ENCODE peak calls at places on chromosomes 7 and 10, in nine cellular contexts. P is WERI-Rb-1, X is neuronal stem cell, C is endothelial cell of umbilical vein, V is pancreas, Y is esophagus squamous epithelium, H is transverse colon, B is IMR-90, A is PC-3. M is an unnamed sample. For H3K27me3, the result is how much of the 10 kb centered on the place peaks cover.

GRCh38 chr7:101510297-101510696 is 118.8 kb downstream of the MYL10 start:
- DNase-seq in A (no peak), P (no peak), V (no peak), H (no peak), C (no peak), X (no peak), Y (no peak), B (no peak), M (no peak)

GRCh38 chr7:70505886-70506285 is 626.1 kb upstream of the GALNT17 start:
- DNase-seq in V (no peak), Y (no peak), P (no peak), A (no peak), B (no peak), X (no peak), H (no peak), C (no peak), M (no peak)

GRCh38 chr7:132708501-132708900 is 132.2 kb upstream of the PLXNA4 start:
- DNase-seq in B (no peak), H (no peak), A (no peak), C (no peak), Y (no peak), X (no peak), V (no peak), P (no peak), M (no peak)

GRCh38 chr7:116284390-116284789 is 74.1 kb downstream of the TES start:
- DNase-seq in B (peak), Y (no peak), P (no peak), X (no peak), A (no peak), V (no peak), C (no peak), H (no peak), M (no peak)

GRCh38 chr7:133428876-133429275 is 176.0 kb downstream of the EXOC4 start:
- DNase-seq in V (no peak), P (no peak), H (no peak), C (no peak), A (no peak), B (no peak), X (no peak), Y (no peak), M (no peak)

GRCh38 chr10:100814751-100815474 is 69.5 kb downstream of the PAX2 start:
- DNase-seq in C (no peak), B (no peak), P (no peak), Y (no peak), A (no peak), V (no peak), H (no peak), X (no peak), M (no peak)

GRCh38 chr7:142352543-142352942 is 94.7 kb upstream of the PRSS58 start:
- DNase-seq in H (no peak), C (no peak), X (no peak), P (no peak), V (no peak), Y (no peak), B (peak), A (no peak), M (no peak)

GRCh38 chr10:1374501-1374900 is 318.3 kb downstream of the WDR37 start:
- DNase-seq in X (no peak), B (no peak), V (no peak), A (no peak), P (no peak), H (no peak), C (no peak), Y (no peak), M (no peak)

GRCh38 chr10:15180736-15181135 is 12.2 kb upstream of the NMT2 start:
- DNase-seq in P (no peak), B (no peak), Y (no peak), A (no peak), V (no peak), C (no peak), H (no peak), X (no peak), M (no peak)

GRCh38 chr10:44261710-44262455 is 123.0 kb downstream of the CXCL12 start:
- DNase-seq in B (peak), H (no peak), X (no peak), A (no peak), P (no peak), Y (no peak), C (no peak), V (no peak), M (peak)

GRCh38 chr7:50312176-50312575 is 7.7 kb downstream of the IKZF1 start:
- DNase-seq in X (no peak), P (no peak), V (no peak), H (no peak), Y (no peak), C (no peak), A (no peak), B (no peak), M (no peak)

GRCh38 chr7:138948403-138948802 is 32.8 kb downstream of the KIAA1549 start:
- DNase-seq in X (no peak), B (no peak), H (no peak), P (no peak), A (peak), Y (no peak), C (no peak), V (no peak), M (no peak)

GRCh38 chr7:108239501-108240225 is 109.5 kb upstream of the LAMB4 start:
- DNase-seq in Y (no peak), X (no peak), C (no peak), H (no peak), A (no peak), B (no peak), V (no peak), P (peak), M (no peak)

GRCh38 chr7:105637755-105638154 is 56.5 kb upstream of the EFCAB10 start:
- DNase-seq in X (no peak), C (no peak), V (no peak), A (no peak), P (no peak), Y (no peak), H (no peak), B (no peak), M (no peak)

GRCh38 chr10:3418041-3418760 is 245.6 kb upstream of the PITRM1 start:
- DNase-seq in V (no peak), B (no peak), X (no peak), Y (no peak), A (no peak), H (no peak), P (no peak), C (peak), M (no peak)
- H3K27ac ChIP-seq in V (no peak), B (no peak), X (no peak), Y (no peak), A (no peak), H (no peak), P (no peak), C (no peak), M (no peak)

GRCh38 chr10:124451227-124451807 is 1.5 kb upstream of the NKX1-2 start:
- DNase-seq in B (no peak), H (no peak), V (no peak), X (no peak), C (no peak), Y (no peak), A (no peak), P (no peak), M (no peak)

GRCh38 chr10:124455441-124455840 is 5.6 kb upstream of the NKX1-2 start:
- DNase-seq in P (no peak), V (no peak), A (no peak), X (no peak), C (no peak), B (no peak), Y (no peak), H (no peak), M (no peak)

GRCh38 chr10:124450783-124451057 is 885 bp upstream of the NKX1-2 start:
- DNase-seq in C (no peak), A (no peak), X (no peak), B (no peak), P (no peak), Y (no peak), V (no peak), H (no peak), M (no peak)

GRCh38 chr10:124450010-124450782 is at the start of gene NKX1-2:
- DNase-seq in P (peak), Y (no peak), A (no peak), C (no peak), B (no peak), X (peak), H (no peak), V (no peak), M (no peak)

GRCh38 chr10:124453965-124454610 is 4.3 kb upstream of the NKX1-2 start:
- DNase-seq in V (no peak), B (no peak), A (no peak), C (no peak), P (no peak), X (no peak), Y (no peak), H (no peak), M (no peak)
- H3K27me3 ChIP-seq in V (under half), B (half or more), A (under half), C (half or more), P (under half), X (under half), Y (under half), H (half or more), M (under half)

DNA sequence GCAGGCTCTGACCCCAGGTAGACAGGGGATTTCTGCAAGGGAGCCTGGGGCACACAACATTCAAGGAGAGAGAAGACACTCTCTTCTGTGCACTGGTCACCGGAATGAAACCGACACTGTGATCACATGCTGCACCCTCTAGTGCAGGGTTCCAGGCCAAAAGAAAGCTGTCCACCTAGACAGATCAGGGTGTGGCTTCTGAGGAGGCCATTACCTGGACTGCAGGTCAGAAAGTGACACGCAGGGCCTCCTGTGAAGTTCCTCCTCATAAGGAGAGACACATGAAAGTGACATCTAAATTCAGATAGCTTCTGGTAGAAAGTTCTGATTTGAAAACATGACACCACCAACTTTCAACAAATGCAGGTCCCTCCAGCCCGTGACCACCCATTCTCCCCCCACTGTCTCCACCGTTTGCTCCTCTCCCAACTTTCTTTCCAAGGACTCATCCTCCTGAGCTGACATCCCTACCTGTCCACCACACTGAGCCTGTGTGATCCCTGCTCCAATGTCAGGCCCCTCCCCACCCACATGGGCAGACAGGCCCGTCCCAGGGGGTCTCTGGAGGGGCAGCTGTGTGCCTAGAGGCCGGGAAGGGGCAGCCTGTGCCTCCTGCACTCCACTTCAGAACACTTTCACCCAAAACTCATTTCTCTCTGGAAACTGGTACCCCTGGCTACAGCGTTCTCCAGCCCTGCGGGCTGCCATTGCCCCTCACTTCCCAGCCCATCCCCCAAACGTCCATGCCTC is 198.0 kb downstream of the TNS3 start:
- DNase-seq in Y (no peak), P (no peak), V (no peak), H (peak), C (no peak), B (no peak), A (no peak), X (no peak), M (no peak)
- H3K27ac ChIP-seq in Y (no peak), P (no peak), V (no peak), H (no peak), C (no peak), B (no peak), A (no peak), X (no peak), M (no peak)

GRCh38 chr7:155464183-155464582 is 6.3 kb downstream of the EN2 start:
- DNase-seq in P (no peak), C (no peak), V (no peak), B (no peak), Y (no peak), A (no peak), H (no peak), X (no peak), M (no peak)

GRCh38 chr7:155463114-155463811 is 5.3 kb downstream of the EN2 start:
- DNase-seq in P (no peak), X (no peak), H (no peak), Y (no peak), C (no peak), A (no peak), V (no peak), B (no peak), M (no peak)

GRCh38 chr7:155465761-155466141 is 7.8 kb downstream of the EN2 start:
- DNase-seq in B (no peak), P (no peak), X (no peak), C (no peak), H (no peak), Y (no peak), V (no peak), A (no peak), M (no peak)

GRCh38 chr7:155466142-155466813 is 8.3 kb downstream of the EN2 start:
- DNase-seq in P (no peak), B (no peak), H (no peak), A (no peak), X (no peak), Y (no peak), C (no peak), V (no peak), M (no peak)

DNA sequence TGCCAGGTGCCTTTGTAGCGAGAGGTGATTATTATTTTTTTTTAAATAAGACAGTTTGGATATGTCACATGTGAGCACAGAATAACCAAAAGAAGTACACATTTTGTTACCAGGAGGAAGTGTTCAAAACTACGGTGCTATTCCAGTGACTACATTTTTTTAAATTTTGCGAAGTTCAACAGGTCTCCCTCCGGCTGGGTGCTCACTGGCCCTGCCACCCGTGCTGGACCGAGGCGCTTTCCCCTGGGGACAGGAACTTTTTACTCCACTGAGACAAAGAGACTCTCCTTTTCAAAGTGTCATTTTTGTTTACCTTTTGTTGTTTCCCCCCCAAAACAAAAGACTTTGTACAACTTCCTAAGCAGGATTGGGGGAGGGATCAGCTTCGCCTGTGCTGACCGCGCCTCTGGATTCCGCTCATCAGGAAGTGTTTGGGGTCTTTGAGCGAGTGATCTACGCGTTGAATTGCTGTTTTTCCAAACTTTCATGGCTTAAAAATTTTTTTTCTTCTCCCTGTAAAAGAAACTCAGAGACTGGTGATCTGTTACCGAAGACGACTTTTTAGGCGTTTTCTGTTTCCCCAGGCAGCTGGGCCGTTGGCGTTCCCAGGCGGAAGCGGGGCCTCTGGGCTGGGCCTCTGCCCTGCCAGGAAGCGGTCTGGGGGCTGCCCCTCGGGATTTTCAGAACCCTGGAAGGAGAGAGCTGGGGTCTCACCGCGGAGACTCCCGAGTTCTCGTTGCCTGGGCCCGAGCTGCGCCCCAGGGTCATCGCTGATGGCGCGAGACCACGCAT is 7.2 kb downstream of the EN2 start:
- DNase-seq in P (no peak), V (no peak), X (no peak), Y (no peak), H (no peak), B (no peak), C (no peak), A (no peak), M (no peak)
- H3K27me3 ChIP-seq in P (half or more), V (half or more), X (half or more), Y (half or more), H (half or more), B (half or more), C (half or more), A (under half), M (half or more)

DNA sequence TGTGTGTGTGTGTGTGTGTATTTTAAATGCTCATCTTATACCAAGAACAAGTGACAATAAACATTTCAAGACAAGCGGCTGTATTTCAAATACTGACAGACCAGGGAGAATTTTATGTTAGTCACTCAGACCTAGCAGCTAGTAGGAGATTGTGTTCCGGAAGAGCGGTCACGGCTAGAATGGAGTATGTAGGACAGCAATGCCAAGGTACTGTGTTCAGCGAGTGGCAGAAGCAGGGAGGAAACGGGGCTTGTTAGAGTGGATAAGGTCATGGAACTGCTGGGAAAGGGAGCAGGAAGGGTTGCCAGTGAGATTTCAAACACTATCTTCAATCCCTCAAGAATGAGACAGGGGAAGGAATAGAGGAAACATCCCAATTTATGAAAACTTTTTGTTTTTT is 260.5 kb upstream of the PITRM1 start:
- DNase-seq in C (no peak), P (no peak), X (no peak), V (no peak), A (no peak), B (no peak), H (no peak), Y (no peak), M (no peak)
- H3K27ac ChIP-seq in C (no peak), P (no peak), X (no peak), V (no peak), A (no peak), B (no peak), H (no peak), Y (no peak), M (no peak)

GRCh38 chr10:29749150-29749549 is 114.4 kb upstream of the SVIL start:
- DNase-seq in A (no peak), C (no peak), P (no peak), H (no peak), B (no peak), Y (no peak), X (no peak), V (no peak), M (no peak)

GRCh38 chr10:29751232-29751631 is 116.5 kb upstream of the SVIL start:
- DNase-seq in X (no peak), H (no peak), Y (no peak), A (no peak), C (no peak), B (no peak), P (no peak), V (no peak), M (no peak)

GRCh38 chr10:29746080-29746797 is 111.5 kb upstream of the SVIL start:
- DNase-seq in Y (no peak), P (peak), C (peak), X (no peak), V (no peak), B (peak), H (no peak), A (no peak), M (peak)

GRCh38 chr10:29751686-29752085 is 116.9 kb upstream of the SVIL start:
- DNase-seq in P (no peak), H (no peak), X (no peak), V (no peak), B (no peak), A (no peak), C (no peak), Y (no peak), M (no peak)

DNA sequence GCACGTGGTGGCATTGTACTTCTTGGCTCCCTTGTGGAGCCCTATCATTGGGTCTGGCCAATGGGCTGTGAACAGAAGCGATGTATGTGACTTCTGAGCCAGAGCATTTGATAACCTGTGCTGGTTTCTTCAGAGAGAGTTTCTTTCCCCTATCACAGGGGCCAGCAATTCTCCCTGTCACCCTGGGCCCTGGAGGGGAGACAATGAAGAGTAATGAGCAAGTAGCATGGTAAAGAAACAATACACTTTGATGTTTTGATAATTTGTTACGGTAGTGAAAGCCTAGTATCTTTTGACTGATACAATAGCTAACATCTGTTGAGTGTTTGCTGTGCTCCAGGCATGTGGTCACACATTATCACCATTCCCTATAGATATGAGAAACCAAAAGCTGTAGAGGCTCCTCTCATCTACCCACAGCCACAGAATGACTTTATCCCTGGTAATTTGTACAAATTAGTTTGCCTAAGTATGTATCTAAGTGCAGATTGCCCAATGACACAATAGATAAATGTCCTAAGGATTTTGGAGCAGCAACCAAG is 113.4 kb upstream of the SVIL start:
- DNase-seq in H (no peak), Y (no peak), B (no peak), P (no peak), A (no peak), C (no peak), V (no peak), X (no peak), M (no peak)
- H3K27me3 ChIP-seq in H (under half), Y (under half), B (under half), P (under half), A (under half), C (under half), V (under half), X (under half), M (under half)

GRCh38 chr10:6362879-6363278 is 160.1 kb downstream of the PFKFB3 start:
- DNase-seq in P (no peak), H (no peak), C (no peak), B (no peak), V (no peak), A (no peak), Y (no peak), X (no peak), M (no peak)

GRCh38 chr10:6365384-6365783 is 162.7 kb downstream of the PFKFB3 start:
- DNase-seq in X (no peak), Y (no peak), P (no peak), H (no peak), C (no peak), B (no peak), A (no peak), V (no peak), M (no peak)

GRCh38 chr10:6363516-6363915 is 160.8 kb downstream of the PFKFB3 start:
- DNase-seq in C (no peak), B (no peak), X (no peak), P (no peak), A (no peak), V (no peak), Y (no peak), H (no peak), M (no peak)

GRCh38 chr10:6364893-6365292 is 162.2 kb downstream of the PFKFB3 start:
- DNase-seq in V (no peak), A (no peak), Y (no peak), C (no peak), H (no peak), B (no peak), X (no peak), P (no peak), M (no peak)

DNA sequence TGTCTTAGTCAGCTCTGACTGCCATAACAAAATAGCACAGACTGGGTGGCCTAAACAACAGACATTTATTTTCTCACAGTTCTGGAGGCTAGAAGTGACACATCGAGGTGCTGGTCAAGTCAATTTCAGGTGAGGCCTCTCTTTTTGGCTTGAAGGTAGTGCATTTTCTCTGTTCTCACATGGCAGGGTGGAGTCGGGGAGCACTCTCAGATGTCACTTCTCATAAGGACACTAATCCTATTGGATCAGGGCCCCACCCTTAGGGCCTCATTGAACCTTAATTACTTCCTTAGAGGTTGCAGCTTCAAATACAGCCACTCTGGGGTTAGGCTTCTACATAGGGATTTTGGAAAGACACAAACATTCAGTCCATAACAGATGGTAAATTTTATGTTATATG is 161.6 kb downstream of the PFKFB3 start:
- DNase-seq in B (no peak), P (no peak), Y (no peak), C (no peak), V (no peak), H (no peak), X (no peak), A (no peak), M (no peak)
- H3K27ac ChIP-seq in B (no peak), P (no peak), Y (peak), C (no peak), V (no peak), H (no peak), X (no peak), A (no peak), M (no peak)

M was measured in brain microvascular endothelial cell.